ENCODE peak calls at places on chromosomes 16 and 17, in four cellular contexts. H is GM04504, M is GF-D8, A is RCC 7860. E is an unnamed sample.

GRCh38 chr17:68355093-68355492 is 63.8 kb downstream of the ARSG start:
- DNase-seq in H (no peak), M (no peak), A (no peak), E (peak)

GRCh38 chr17:42653179-42654124 is 5.6 kb upstream of the TUBG2 start:
- DNase-seq in H (peak), M (no peak), A (no peak), E (no peak)

GRCh38 chr17:46169913-46170312 is 23.3 kb downstream of the KANSL1 start:
- DNase-seq in H (no peak), M (no peak), A (no peak), E (no peak)

GRCh38 chr17:17109231-17109630 is 67.0 kb downstream of the MPRIP start:
- DNase-seq in H (no peak), M (no peak), A (no peak), E (no peak)

GRCh38 chr17:76714822-76715461 is 4.2 kb upstream of the MXRA7 start:
- DNase-seq in H (no peak), M (peak), A (no peak), E (peak)

GRCh38 chr17:55265434-55266021 is 768 bp downstream of the HLF start:
- DNase-seq in H (no peak), M (no peak), A (no peak), E (no peak)

GRCh38 chr16:85871756-85872155 is 27.2 kb upstream of the IRF8 start:
- DNase-seq in H (no peak), M (no peak), A (no peak), E (peak)

GRCh38 chr17:27478901-27479531 is 22.8 kb downstream of the KSR1 start:
- DNase-seq in H (no peak), M (no peak), A (no peak), E (no peak)

GRCh38 chr17:50181155-50181554 is 15.3 kb downstream of the SGCA start:
- DNase-seq in H (no peak), M (no peak), A (no peak), E (no peak)

GRCh38 chr16:70573451-70574121 is 50.0 kb downstream of the SF3B3 start:
- DNase-seq in H (peak), M (no peak), A (no peak), E (no peak)

GRCh38 chr16:23917621-23918020 is 81.8 kb downstream of the PRKCB start:
- DNase-seq in H (no peak), M (no peak), A (no peak), E (no peak)

GRCh38 chr16:49382916-49383315 is 9.3 kb downstream of the C16orf78 start:
- DNase-seq in H (no peak), M (no peak), A (no peak), E (no peak)

E was measured in NCI-H226.